ENCODE peak calls at places on chromosomes 12 and 14, in eight cellular contexts. S, I, N, O, M, L, Z and T are unnamed samples.

GRCh38 chr12:103928736-103929050 is 1.5 kb upstream of the HSP90B1 start:
- DNase-seq in M (no peak), I (no peak), L (no peak), O (no peak), N (no peak), Z (no peak), S (no peak), T (no peak)

GRCh38 chr12:64098709-64099354 is 123.3 kb downstream of the KICS2 start:
- DNase-seq in N (no peak), Z (no peak), S (peak), I (no peak), O (no peak), M (no peak), L (peak), T (no peak)

GRCh38 chr12:88419794-88420193 is 160.5 kb downstream of the KITLG start:
- DNase-seq in S (peak), O (no peak), N (no peak), L (peak), M (no peak), Z (no peak), I (no peak), T (no peak)

GRCh38 chr12:56080556-56081138 is 682 bp downstream of the ERBB3 start:
- DNase-seq in O (no peak), L (no peak), M (peak), S (no peak), N (peak), Z (no peak), I (peak), T (no peak)

GRCh38 chr12:70648831-70649230 is 11.6 kb upstream of the PTPRB start:
- DNase-seq in S (peak), N (no peak), L (peak), O (no peak), Z (no peak), M (no peak), I (no peak), T (no peak)

GRCh38 chr12:81329088-81329487 is 251.2 kb downstream of the ACSS3 start:
- DNase-seq in I (peak), M (no peak), Z (no peak), N (no peak), O (no peak), L (peak), S (peak), T (peak)

GRCh38 chr12:30548203-30548602 is 147.5 kb downstream of the IPO8 start:
- DNase-seq in L (no peak), O (no peak), S (no peak), M (no peak), I (no peak), Z (no peak), N (no peak), T (no peak)

GRCh38 chr12:93783827-93784226 is 106.7 kb downstream of the CRADD start:
- DNase-seq in Z (no peak), S (no peak), L (no peak), N (no peak), O (no peak), M (no peak), I (no peak), T (no peak)

GRCh38 chr14:91996951-91997371 is 42.9 kb downstream of the TRIP11 start:
- DNase-seq in S (peak), I (no peak), M (no peak), N (peak), L (peak), O (peak), Z (no peak), T (peak)

GRCh38 chr14:22982013-22982476 is 306 bp downstream of the AJUBA start:
- DNase-seq in Z (no peak), N (peak), L (no peak), M (peak), I (peak), S (peak), O (no peak), T (no peak)

GRCh38 chr12:3604750-3605638 is 114.0 kb downstream of the PRMT8 start:
- DNase-seq in M (peak), S (peak), O (peak), N (peak), L (peak), I (peak), Z (no peak), T (peak)

GRCh38 chr14:31993521-31993941 is 83.6 kb upstream of the ARHGAP5 start:
- DNase-seq in M (no peak), N (no peak), S (peak), Z (no peak), L (no peak), O (no peak), I (no peak), T (no peak)

GRCh38 chr12:6852651-6853354 is 853 bp downstream of the USP5 start:
- DNase-seq in O (no peak), L (peak), M (no peak), N (peak), I (peak), S (peak), Z (peak), T (no peak)

GRCh38 chr12:9870311-9870866 is 1.2 kb upstream of the CLEC2B start:
- DNase-seq in Z (no peak), S (peak), I (no peak), N (no peak), M (no peak), L (no peak), O (no peak), T (no peak)

GRCh38 chr14:51520087-51520486 is 131.6 kb upstream of the FRMD6 start:
- DNase-seq in M (no peak), L (no peak), S (peak), Z (no peak), I (no peak), O (no peak), N (no peak), T (no peak)

GRCh38 chr12:98397323-98398105 is 117.9 kb upstream of the TMPO start:
- DNase-seq in L (peak), O (peak), N (peak), Z (peak), I (peak), M (peak), S (peak), T (peak)

GRCh38 chr12:93181396-93181965 is 196.2 kb upstream of the NUDT4 start:
- DNase-seq in L (no peak), N (no peak), S (no peak), O (no peak), I (no peak), Z (no peak), M (no peak), T (no peak)

GRCh38 chr14:94364964-94365363 is 23.4 kb downstream of the SERPINA1 start:
- DNase-seq in Z (no peak), S (no peak), M (no peak), O (no peak), L (no peak), I (no peak), N (peak), T (no peak)

GRCh38 chr12:60042835-60043234 is 447.0 kb downstream of the SLC16A7 start:
- DNase-seq in N (no peak), Z (no peak), L (no peak), O (no peak), I (no peak), M (no peak), S (no peak), T (no peak)

GRCh38 chr12:33703221-33703620 is 263.6 kb upstream of the SYT10 start:
- DNase-seq in S (no peak), M (no peak), L (no peak), I (no peak), O (no peak), N (no peak), Z (no peak), T (no peak)

GRCh38 chr14:90624228-90624627 is 192.0 kb downstream of the TTC7B start:
- DNase-seq in M (no peak), N (no peak), L (peak), Z (no peak), O (no peak), S (peak), I (no peak), T (no peak)

GRCh38 chr12:8951744-8952143 is 2.3 kb upstream of the M6PR start:
- DNase-seq in N (no peak), L (no peak), I (no peak), S (no peak), Z (no peak), M (no peak), O (no peak), T (no peak)